ENCODE peak calls at places on chromosome 6, in six cellular contexts. A, B, O, H, R and G are unnamed samples.

GRCh38 chr6:157838718-157839430 is 15.8 kb downstream of the SNX9 start:
- DNase-seq in A (no peak), B (no peak), O (no peak), H (no peak), R (no peak), G (no peak)

GRCh38 chr6:63882208-63882607 is 246.6 kb downstream of the PHF3 start:
- DNase-seq in A (peak), B (no peak), O (no peak), H (no peak), R (no peak), G (no peak)

GRCh38 chr6:166618866-166619761 is 7.9 kb downstream of the RPS6KA2 start:
- DNase-seq in A (no peak), B (no peak), O (no peak), H (no peak), R (no peak), G (no peak)

GRCh38 chr6:138105446-138105845 is 1.8 kb downstream of the PERP start:
- DNase-seq in A (peak), B (no peak), O (no peak), H (no peak), R (no peak), G (no peak)

GRCh38 chr6:3292431-3293197 is 33.9 kb downstream of the PSMG4 start:
- DNase-seq in A (no peak), B (no peak), O (no peak), H (no peak), R (no peak), G (no peak)

GRCh38 chr6:123454448-123454847 is 182.3 kb downstream of the TRDN start:
- DNase-seq in A (no peak), B (no peak), O (no peak), H (no peak), R (no peak), G (no peak)

GRCh38 chr6:52726193-52726542 is 37.1 kb downstream of the GSTA2 start:
- DNase-seq in A (no peak), B (no peak), O (no peak), H (no peak), R (no peak), G (no peak)

GRCh38 chr6:21295846-21296245 is 297.7 kb upstream of the SOX4 start:
- DNase-seq in A (no peak), B (no peak), O (no peak), H (no peak), R (no peak), G (no peak)

GRCh38 chr6:44762496-44762895 is 375.0 kb downstream of the CDC5L start:
- DNase-seq in A (no peak), B (no peak), O (no peak), H (no peak), R (no peak), G (no peak)

GRCh38 chr6:110875548-110876169 is 1.1 kb downstream of the AMD1 start:
- DNase-seq in A (no peak), B (no peak), O (no peak), H (peak), R (no peak), G (no peak)

GRCh38 chr6:19159087-19159486 is 678.1 kb upstream of the ID4 start:
- DNase-seq in A (no peak), B (no peak), O (no peak), H (no peak), R (no peak), G (no peak)

GRCh38 chr6:79225718-79226117 is 8.8 kb downstream of the HMGN3 start:
- DNase-seq in A (no peak), B (no peak), O (no peak), H (no peak), R (no peak), G (no peak)

GRCh38 chr6:147621280-147621679 is 112.8 kb downstream of the SAMD5 start:
- DNase-seq in A (peak), B (no peak), O (no peak), H (no peak), R (no peak), G (no peak)

GRCh38 chr6:168700880-168701279 is 259.9 kb downstream of the SMOC2 start:
- DNase-seq in A (no peak), B (no peak), O (no peak), H (no peak), R (no peak), G (no peak)

GRCh38 chr6:54758340-54758739 is 88.2 kb upstream of the FAM83B start:
- DNase-seq in A (no peak), B (no peak), O (no peak), H (no peak), R (no peak), G (no peak)

GRCh38 chr6:170295519-170296422 is 4.9 kb upstream of the DLL1 start:
- DNase-seq in A (no peak), B (no peak), O (peak), H (peak), R (no peak), G (no peak)

GRCh38 chr6:4401408-4402367 is 266.3 kb upstream of the ECI2 start:
- DNase-seq in A (no peak), B (no peak), O (no peak), H (no peak), R (no peak), G (no peak)

GRCh38 chr6:37987008-37987407 is 167.5 kb downstream of the ZFAND3 start:
- DNase-seq in A (no peak), B (no peak), O (no peak), H (no peak), R (no peak), G (no peak)

GRCh38 chr6:25713802-25714201 is 40.7 kb upstream of the SLC17A4 start:
- DNase-seq in A (no peak), B (no peak), O (no peak), H (no peak), R (no peak), G (no peak)

GRCh38 chr6:11763460-11764249 is 14.9 kb downstream of the ADTRP start:
- DNase-seq in A (no peak), B (no peak), O (no peak), H (no peak), R (no peak), G (no peak)

GRCh38 chr6:50145125-50145524 is 95.4 kb upstream of the DEFB112 start:
- DNase-seq in A (peak), B (no peak), O (no peak), H (peak), R (no peak), G (no peak)

GRCh38 chr6:89134723-89135122 is 11.1 kb upstream of the PM20D2 start:
- DNase-seq in A (no peak), B (no peak), O (no peak), H (no peak), R (no peak), G (no peak)

GRCh38 chr6:138719011-138719635 is 54.4 kb upstream of the CCDC28A start:
- DNase-seq in A (no peak), B (no peak), O (no peak), H (no peak), R (no peak), G (no peak)

GRCh38 chr6:22556298-22556697 is 13.1 kb upstream of the HDGFL1 start:
- DNase-seq in A (no peak), B (no peak), O (no peak), H (no peak), R (no peak), G (no peak)

GRCh38 chr6:47016916-47017315 is 25.2 kb downstream of the ADGRF1 start:
- DNase-seq in A (no peak), B (no peak), O (no peak), H (no peak), R (no peak), G (no peak)

GRCh38 chr6:47206626-47207025 is 103.1 kb downstream of the TNFRSF21 start:
- DNase-seq in A (no peak), B (no peak), O (no peak), H (no peak), R (no peak), G (no peak)

GRCh38 chr6:41940759-41941279 is 789 bp downstream of the CCND3 start:
- DNase-seq in A (no peak), B (no peak), O (no peak), H (no peak), R (no peak), G (no peak)

GRCh38 chr6:18496462-18496861 is 109.3 kb downstream of the RNF144B start:
- DNase-seq in A (no peak), B (no peak), O (no peak), H (no peak), R (no peak), G (no peak)

GRCh38 chr6:90008908-90009501 is 114.7 kb downstream of the GJA10 start:
- DNase-seq in A (no peak), B (no peak), O (no peak), H (no peak), R (no peak), G (no peak)

GRCh38 chr6:167127785-167128531 is 5.1 kb downstream of the CCR6 start:
- DNase-seq in A (no peak), B (no peak), O (no peak), H (no peak), R (no peak), G (no peak)

GRCh38 chr6:144931172-144932035 is 646.3 kb downstream of the UTRN start:
- DNase-seq in A (peak), B (no peak), O (no peak), H (peak), R (no peak), G (no peak)

GRCh38 chr6:155481215-155481614 is 25.6 kb upstream of the NOX3 start:
- DNase-seq in A (no peak), B (no peak), O (no peak), H (no peak), R (no peak), G (no peak)

GRCh38 chr6:47360388-47360787 is 50.7 kb upstream of the TNFRSF21 start:
- DNase-seq in A (no peak), B (no peak), O (no peak), H (no peak), R (peak), G (no peak)

GRCh38 chr6:37306624-37307222 is 47.1 kb upstream of the RNF8 start:
- DNase-seq in A (no peak), B (no peak), O (no peak), H (no peak), R (no peak), G (no peak)

GRCh38 chr6:152170702-152171667 is 363.5 kb downstream of the ESR1 start:
- DNase-seq in A (peak), B (peak), O (no peak), H (no peak), R (peak), G (peak)

GRCh38 chr6:69887026-69887425 is 20.7 kb downstream of the COL19A1 start:
- DNase-seq in A (no peak), B (no peak), O (no peak), H (no peak), R (no peak), G (no peak)

GRCh38 chr6:8494730-8495129 is 59.4 kb upstream of the SLC35B3 start:
- DNase-seq in A (no peak), B (no peak), O (no peak), H (no peak), R (no peak), G (no peak)

GRCh38 chr6:90403489-90404381 is 107.1 kb upstream of the BACH2 start:
- DNase-seq in A (peak), B (no peak), O (no peak), H (peak), R (no peak), G (no peak)

GRCh38 chr6:69362209-69362608 is 434.6 kb downstream of the LMBRD1 start:
- DNase-seq in A (no peak), B (no peak), O (no peak), H (no peak), R (no peak), G (no peak)

GRCh38 chr6:30615219-30615957 is 1.7 kb downstream of the PPP1R10 start:
- DNase-seq in A (peak), B (no peak), O (peak), H (no peak), R (no peak), G (no peak)

GRCh38 chr6:30613251-30614043 is 3.6 kb downstream of the PPP1R10 start:
- DNase-seq in A (no peak), B (no peak), O (no peak), H (no peak), R (no peak), G (no peak)

GRCh38 chr6:30614044-30614842 is 2.8 kb downstream of the PPP1R10 start:
- DNase-seq in A (no peak), B (no peak), O (no peak), H (no peak), R (no peak), G (no peak)

GRCh38 chr6:30615958-30616810 is 859 bp downstream of the PPP1R10 start:
- DNase-seq in A (peak), B (no peak), O (no peak), H (no peak), R (no peak), G (no peak)

GRCh38 chr6:30614843-30615218 is 2.2 kb downstream of the PPP1R10 start:
- DNase-seq in A (peak), B (no peak), O (peak), H (peak), R (peak), G (peak)
- TF ChIP-seq POLR2A in A (peak), B (no peak), O (peak), H (no peak), R (peak), G (no peak)

DNA sequence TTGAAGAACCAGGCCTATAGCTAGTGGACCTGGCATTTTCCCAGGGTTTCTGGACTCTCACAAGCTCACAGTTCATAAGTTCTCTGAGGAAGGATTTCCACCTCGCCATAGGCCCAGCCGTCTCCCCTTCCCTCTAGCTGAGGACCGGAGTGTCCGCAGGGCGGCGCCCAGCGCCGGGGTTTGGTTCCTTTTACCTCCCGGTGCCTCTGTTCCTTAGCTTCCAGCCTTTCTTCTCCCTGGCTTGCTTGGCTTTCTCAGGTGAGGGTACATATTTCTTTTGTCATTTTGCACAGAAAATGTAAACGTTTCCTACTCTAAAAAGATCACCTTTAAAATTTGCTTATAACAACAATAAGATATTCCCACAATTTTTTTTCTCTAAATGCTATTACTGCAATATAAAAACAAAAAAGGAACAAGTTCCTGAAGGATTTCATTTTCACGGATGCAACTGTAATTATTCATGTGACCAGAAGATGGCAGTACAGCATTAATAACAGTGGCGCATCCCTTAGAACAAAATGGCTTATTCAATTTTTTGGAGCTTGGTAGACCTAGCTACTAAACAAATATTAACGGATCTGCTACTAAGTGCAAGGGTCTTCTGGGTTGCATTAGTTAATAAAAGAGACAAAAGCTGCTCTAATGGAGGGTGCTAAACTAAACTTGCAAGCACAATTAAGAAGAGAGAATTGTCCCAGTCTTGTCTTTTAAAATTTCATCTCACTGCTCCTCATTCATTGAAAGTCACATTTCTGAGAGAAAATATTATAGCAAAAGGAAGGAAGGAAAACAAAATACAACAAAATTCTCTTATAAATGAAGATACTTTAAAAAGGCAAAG is 172.9 kb downstream of the ADGRG6 start:
- DNase-seq in A (peak), B (no peak), O (peak), H (peak), R (no peak), G (peak)
- TF ChIP-seq TAF1 in A (no peak), B (no peak), O (no peak), H (no peak), R (no peak), G (no peak)

GRCh38 chr6:35728663-35729348 is 8.0 kb upstream of the ARMC12 start:
- DNase-seq in A (no peak), B (no peak), O (no peak), H (peak), R (no peak), G (no peak)

GRCh38 chr6:35729349-35729678 is 7.5 kb upstream of the ARMC12 start:
- DNase-seq in A (no peak), B (no peak), O (no peak), H (no peak), R (no peak), G (no peak)

GRCh38 chr6:35727935-35728662 is 8.7 kb upstream of the ARMC12 start:
- DNase-seq in A (peak), B (peak), O (no peak), H (peak), R (no peak), G (peak)

GRCh38 chr6:35725721-35726438 is 11.0 kb upstream of the ARMC12 start:
- DNase-seq in A (peak), B (no peak), O (no peak), H (no peak), R (no peak), G (no peak)

GRCh38 chr6:35727206-35727934 is 9.5 kb upstream of the ARMC12 start:
- DNase-seq in A (peak), B (peak), O (no peak), H (peak), R (no peak), G (peak)
- TF ChIP-seq POLR2AphosphoS5 in A (peak), B (no peak), O (peak), H (peak), R (no peak), G (no peak)

DNA sequence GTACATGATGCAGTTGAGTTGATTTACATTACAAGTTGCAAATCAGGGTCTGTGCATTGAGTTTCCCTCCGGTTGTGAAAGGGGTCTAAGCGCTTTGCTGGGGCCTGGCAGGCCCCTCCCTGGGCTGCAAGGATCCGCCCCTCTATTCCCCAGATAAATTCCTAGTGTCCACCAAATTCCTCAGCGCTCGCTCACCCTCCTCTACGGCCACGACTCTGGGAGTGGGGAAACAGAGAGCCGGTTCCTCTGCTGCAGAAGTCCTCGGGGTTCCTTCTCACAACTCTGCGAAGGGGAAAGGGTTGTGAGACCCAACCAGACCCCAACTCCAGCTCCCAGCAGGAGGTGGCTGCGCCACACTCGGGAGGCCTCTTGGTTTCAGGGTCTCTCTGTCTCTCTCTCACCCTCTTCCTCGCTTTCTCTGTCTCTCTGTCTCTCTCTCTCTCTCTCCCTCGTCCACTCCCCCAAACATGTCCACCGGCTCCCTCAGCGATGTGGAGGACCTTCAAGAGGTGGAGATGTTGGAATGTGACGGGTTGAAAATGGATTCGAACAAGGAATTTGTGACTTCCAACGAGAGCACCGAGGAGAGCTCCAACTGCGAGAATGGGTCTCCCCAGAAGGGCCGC is at the start of gene TCF21:
- DNase-seq in A (no peak), B (no peak), O (no peak), H (no peak), R (no peak), G (no peak)
- TF ChIP-seq POLR2A in A (no peak), B (no peak), O (no peak), H (no peak), R (no peak), G (no peak)

DNA sequence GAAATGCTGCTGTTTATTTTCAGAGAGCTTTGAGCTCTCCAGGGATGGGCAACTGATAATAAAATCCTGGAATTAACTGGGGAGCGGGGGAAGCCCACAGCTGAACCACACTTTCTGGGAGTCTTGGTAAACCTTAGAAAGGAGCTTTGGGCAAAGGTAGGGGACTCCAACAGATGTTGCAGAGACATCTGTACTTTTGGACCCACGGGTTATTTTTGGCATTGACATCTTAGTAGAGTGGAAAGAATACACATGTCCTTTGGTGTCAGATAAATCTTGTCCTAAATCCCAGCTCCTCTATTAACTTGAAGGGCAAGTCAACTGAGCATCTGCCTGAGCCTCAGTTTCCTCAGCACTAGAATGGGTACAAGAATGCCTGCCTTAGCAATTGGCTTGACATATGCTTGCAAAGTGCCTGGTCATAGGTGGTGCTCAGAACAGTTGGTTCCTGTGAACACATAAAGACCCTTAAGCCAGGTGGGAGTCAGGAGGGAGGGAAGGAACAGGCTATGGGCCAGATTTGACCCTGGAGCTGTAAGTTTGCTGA is 5.8 kb downstream of the SLC22A3 start:
- DNase-seq in A (no peak), B (no peak), O (no peak), H (no peak), R (no peak), G (no peak)
- TF ChIP-seq TAF1 in A (no peak), B (no peak), O (no peak), H (no peak), R (no peak), G (no peak)

GRCh38 chr6:6248651-6249050 is 71.8 kb downstream of the F13A1 start:
- DNase-seq in A (no peak), B (no peak), O (no peak), H (no peak), R (no peak), G (no peak)
- TF ChIP-seq POLR2AphosphoS5 in A (no peak), B (no peak), O (no peak), H (no peak), R (no peak), G (no peak)